ENCODE peak calls at places on chromosomes 3 and 15, in four cellular contexts. I is adrenal gland, X is heart left ventricle, C is stomach. Z is an unnamed sample.

GRCh38 chr15:58115692-58116091 is 22.5 kb upstream of the AQP9 start:
- DNase-seq in I (no peak), X (no peak), C (no peak), Z (no peak)

GRCh38 chr3:141383555-141384129 is 15.3 kb downstream of the ZBTB38 start:
- DNase-seq in I (no peak), X (no peak), C (no peak), Z (no peak)

GRCh38 chr15:27061739-27062138 is 90.8 kb downstream of the GABRG3 start:
- DNase-seq in I (no peak), X (no peak), C (no peak), Z (no peak)

GRCh38 chr3:23751485-23751811 is 54.3 kb upstream of the UBE2E1 start:
- DNase-seq in I (no peak), X (no peak), C (no peak), Z (no peak)

GRCh38 chr3:69309810-69310209 is 76.1 kb downstream of the FRMD4B start:
- DNase-seq in I (no peak), X (no peak), C (no peak), Z (no peak)

GRCh38 chr3:146130881-146131371 is 30.1 kb downstream of the PLOD2 start:
- DNase-seq in I (no peak), X (no peak), C (no peak), Z (no peak)

GRCh38 chr3:134976948-134977347 is 181.9 kb downstream of the EPHB1 start:
- DNase-seq in I (no peak), X (no peak), C (no peak), Z (no peak)

GRCh38 chr15:77974098-77974414 is 103.5 kb downstream of the TBC1D2B start:
- DNase-seq in I (peak; percentile 93), X (no peak), C (peak; percentile 77), Z (no peak)

GRCh38 chr15:29593629-29594028 is 228.6 kb downstream of the TJP1 start:
- DNase-seq in I (no peak), X (no peak), C (no peak), Z (no peak)

GRCh38 chr3:157282261-157283191 is 122.6 kb upstream of the CCNL1 start:
- DNase-seq in I (peak; percentile 41), X (no peak), C (no peak), Z (no peak)

GRCh38 chr3:188905991-188906635 is 265.7 kb upstream of the TPRG1 start:
- DNase-seq in I (no peak), X (no peak), C (no peak), Z (no peak)

GRCh38 chr3:186314896-186315295 is 47.1 kb downstream of the DGKG start:
- DNase-seq in I (no peak), X (no peak), C (no peak), Z (no peak)

GRCh38 chr15:47301481-47301880 is 415.8 kb upstream of the SEMA6D start:
- DNase-seq in I (no peak), X (no peak), C (no peak), Z (no peak)

GRCh38 chr3:128282392-128283196 is 129.3 kb downstream of the EEFSEC start:
- DNase-seq in I (peak; percentile 90), X (peak; percentile 82), C (no peak), Z (no peak)

GRCh38 chr3:23723153-23723552 is 82.6 kb upstream of the UBE2E1 start:
- DNase-seq in I (no peak), X (no peak), C (no peak), Z (no peak)

GRCh38 chr15:65818927-65819562 is 27.0 kb upstream of the DENND4A start:
- DNase-seq in I (no peak), X (no peak), C (no peak), Z (no peak)

GRCh38 chr3:30282052-30282708 is 324.2 kb upstream of the TGFBR2 start:
- DNase-seq in I (no peak), X (no peak), C (no peak), Z (no peak)

GRCh38 chr3:171195686-171196085 is 169.2 kb upstream of the SLC2A2 start:
- DNase-seq in I (no peak), X (no peak), C (no peak), Z (no peak)

GRCh38 chr3:65902304-65902793 is 136.4 kb downstream of the MAGI1 start:
- DNase-seq in I (no peak), X (no peak), C (peak; percentile 45), Z (no peak)

GRCh38 chr15:89496155-89497098 is at the start of gene RHCG:
- DNase-seq in I (peak; percentile 19), X (no peak), C (no peak), Z (no peak)

GRCh38 chr3:189710620-189711388 is 79.6 kb downstream of the TP63 start:
- DNase-seq in I (peak; percentile 39), X (no peak), C (no peak), Z (no peak)

GRCh38 chr15:95458736-95459135 is 871.8 kb upstream of the NR2F2 start:
- DNase-seq in I (no peak), X (no peak), C (no peak), Z (no peak)

GRCh38 chr3:194689493-194689901 is 3.8 kb downstream of the FAM43A start:
- DNase-seq in I (peak; percentile 25), X (no peak), C (peak; percentile 24), Z (no peak)

GRCh38 chr3:194269610-194270145 is 81.5 kb downstream of the CPN2 start:
- DNase-seq in I (peak; percentile 97), X (peak; percentile 94), C (peak; percentile 58), Z (no peak)

GRCh38 chr3:130892759-130893239 is 1.1 kb upstream of the ATP2C1 start:
- DNase-seq in I (peak; percentile 77), X (no peak), C (peak; percentile 74), Z (peak; percentile 22)

GRCh38 chr3:191627064-191627463 is 166.1 kb downstream of the PYDC2 start:
- DNase-seq in I (no peak), X (no peak), C (no peak), Z (no peak)

GRCh38 chr3:172564499-172564898 is 41.3 kb upstream of the TNFSF10 start:
- DNase-seq in I (no peak), X (no peak), C (no peak), Z (no peak)
- TF ChIP-seq POLR2A in I (no peak), X (no peak), C (no peak), Z (no peak)

GRCh38 chr3:46423588-46423987 is 16.5 kb downstream of the CCRL2 start:
- DNase-seq in I (no peak), X (no peak), C (no peak), Z (no peak)
- TF ChIP-seq POLR2A in I (no peak), X (no peak), C (no peak), Z (no peak)

GRCh38 chr3:15769256-15769915 is 28.4 kb downstream of the ANKRD28 start:
- DNase-seq in I (no peak), X (no peak), C (no peak), Z (no peak)

GRCh38 chr3:15766406-15766805 is 31.4 kb downstream of the ANKRD28 start:
- DNase-seq in I (no peak), X (no peak), C (no peak), Z (no peak)

GRCh38 chr3:15768421-15769255 is 29.1 kb downstream of the ANKRD28 start:
- DNase-seq in I (peak; percentile 19), X (peak; percentile 17), C (no peak), Z (no peak)

DNA sequence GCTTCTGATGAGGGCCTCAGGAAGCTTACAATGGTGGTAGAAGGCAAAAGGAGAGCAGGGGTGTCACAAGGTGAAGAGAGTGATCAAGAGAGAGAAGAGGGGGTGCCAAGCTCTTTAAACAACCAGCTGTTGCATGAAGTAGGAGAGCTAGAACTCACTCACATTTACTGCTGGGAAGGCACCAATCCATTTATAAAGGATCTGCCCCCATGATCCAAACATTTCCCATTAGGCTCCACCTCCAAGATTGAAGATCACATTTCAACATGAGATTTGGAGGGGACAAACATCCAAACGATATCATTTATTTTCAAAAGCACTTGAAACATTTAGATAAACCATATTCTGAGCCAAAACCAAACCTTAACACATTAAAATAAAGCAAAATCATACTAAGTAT is 26.3 kb downstream of the ANKRD28 start:
- DNase-seq in I (no peak), X (no peak), C (no peak), Z (no peak)
- TF ChIP-seq POLR2A in I (no peak), X (no peak), C (no peak), Z (no peak)

GRCh38 chr15:40845511-40846284 is 1.9 kb downstream of the SPINT1 start:
- DNase-seq in I (no peak), X (no peak), C (peak; percentile 90), Z (no peak)
- TF ChIP-seq POLR2A in I (no peak), X (no peak), C (no peak), Z (no peak)

GRCh38 chr15:93895976-93896770 is 335.2 kb upstream of the MCTP2 start:
- DNase-seq in I (no peak), X (no peak), C (no peak), Z (no peak)
- TF ChIP-seq POLR2A in I (no peak), X (no peak), C (no peak), Z (no peak)

DNA sequence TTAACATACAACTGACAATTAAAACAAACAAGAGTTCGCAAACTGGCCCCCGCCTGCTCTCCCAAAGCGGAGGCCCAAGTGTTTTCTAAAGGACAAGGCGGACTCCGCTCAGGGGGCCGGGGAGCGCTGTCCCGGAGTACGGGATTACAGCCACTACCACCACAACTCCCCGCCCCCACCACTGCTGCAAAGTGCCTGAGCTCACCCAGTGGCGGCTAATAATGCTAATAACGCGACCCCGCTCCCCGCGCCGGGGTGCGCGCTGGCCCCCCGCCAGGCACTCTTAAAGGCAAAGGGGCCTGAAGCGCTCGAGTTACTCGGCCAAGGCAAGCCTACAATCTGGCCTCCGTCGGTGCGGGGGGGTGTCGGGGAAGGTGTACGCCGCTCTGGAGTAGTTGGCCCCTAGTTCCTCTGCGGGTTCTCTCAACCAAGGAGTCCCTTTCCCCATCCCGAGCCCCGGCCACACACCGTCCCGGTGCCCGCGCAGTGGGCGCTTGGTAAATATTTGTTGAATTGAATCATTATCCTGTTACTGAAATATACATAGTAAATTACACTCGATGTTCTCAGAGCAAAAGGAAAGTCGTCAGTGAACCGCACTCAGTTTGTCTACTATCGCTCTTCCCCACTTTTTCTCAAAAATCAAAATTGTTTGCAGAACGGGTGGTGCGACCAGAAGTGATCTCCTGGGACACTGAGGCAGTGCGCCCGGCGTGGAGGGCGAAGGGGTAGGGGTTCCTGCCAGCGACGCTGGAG is 827 bp downstream of the WNT5A start:
- DNase-seq in I (peak; percentile 33), X (peak; percentile 74), C (peak; percentile 63), Z (no peak)
- TF ChIP-seq POLR2A in I (no peak), X (no peak), C (no peak), Z (no peak)